ENCODE peak calls at places on chromosomes 6 and 20, in six cellular contexts. N, B, U, F, D and Y are unnamed samples.

GRCh38 chr6:33882154-33882553 is 78.4 kb upstream of the MLN start:
- DNase-seq in N (no peak), B (no peak), U (no peak), F (no peak), D (no peak), Y (no peak)

GRCh38 chr6:158411998-158412397 is 99.7 kb downstream of the TULP4 start:
- DNase-seq in N (no peak), B (no peak), U (no peak), F (no peak), D (no peak), Y (no peak)

GRCh38 chr20:6501061-6501460 is 266.4 kb upstream of the BMP2 start:
- DNase-seq in N (no peak), B (peak), U (peak), F (no peak), D (no peak), Y (peak)

GRCh38 chr6:157376241-157376640 is 4.7 kb upstream of the ZDHHC14 start:
- DNase-seq in N (no peak), B (no peak), U (no peak), F (no peak), D (no peak), Y (no peak)

GRCh38 chr20:63032861-63033634 is 26.3 kb upstream of the BHLHE23 start:
- DNase-seq in N (peak), B (no peak), U (no peak), F (peak), D (no peak), Y (no peak)

GRCh38 chr20:62740286-62741141 is 31.9 kb downstream of the NTSR1 start:
- DNase-seq in N (peak), B (no peak), U (peak), F (peak), D (no peak), Y (peak)

GRCh38 chr6:36949636-36950035 is 4.9 kb upstream of the PI16 start:
- DNase-seq in N (no peak), B (no peak), U (no peak), F (no peak), D (no peak), Y (no peak)

GRCh38 chr6:89082439-89082838 is 1.9 kb downstream of the PNRC1 start:
- DNase-seq in N (no peak), B (no peak), U (no peak), F (no peak), D (no peak), Y (no peak)

GRCh38 chr6:69974193-69974592 is 107.8 kb downstream of the COL19A1 start:
- DNase-seq in N (no peak), B (no peak), U (peak), F (no peak), D (peak), Y (no peak)

GRCh38 chr6:77466055-77467028 is 3.1 kb upstream of the HTR1B start:
- DNase-seq in N (peak), B (peak), U (peak), F (no peak), D (peak), Y (peak)

GRCh38 chr20:31484001-31484400 is 8.9 kb downstream of the REM1 start:
- DNase-seq in N (peak), B (no peak), U (peak), F (no peak), D (no peak), Y (no peak)

GRCh38 chr6:70369332-70369950 is 43.9 kb upstream of the FAM135A start:
- DNase-seq in N (peak), B (peak), U (peak), F (peak), D (peak), Y (peak)

GRCh38 chr20:48668451-48668946 is 159.3 kb downstream of the PREX1 start:
- DNase-seq in N (peak), B (no peak), U (no peak), F (no peak), D (no peak), Y (peak)

GRCh38 chr20:57584768-57585461 is 24.0 kb downstream of the PCK1 start:
- DNase-seq in N (no peak), B (no peak), U (no peak), F (no peak), D (no peak), Y (no peak)

GRCh38 chr6:3619201-3619600 is 132.3 kb downstream of the PXDC1 start:
- DNase-seq in N (no peak), B (no peak), U (no peak), F (no peak), D (no peak), Y (no peak)

GRCh38 chr20:32251470-32251869 is 26.0 kb upstream of the KIF3B start:
- DNase-seq in N (no peak), B (no peak), U (no peak), F (no peak), D (no peak), Y (no peak)

GRCh38 chr6:88492824-88493223 is 326.7 kb upstream of the CNR1 start:
- DNase-seq in N (no peak), B (no peak), U (peak), F (no peak), D (no peak), Y (peak)

GRCh38 chr6:116280161-116280959 is 630 bp upstream of the TSPYL1 start:
- DNase-seq in N (no peak), B (no peak), U (peak), F (no peak), D (no peak), Y (no peak)

GRCh38 chr6:150656156-150656555 is 56.5 kb downstream of the PLEKHG1 start:
- DNase-seq in N (no peak), B (no peak), U (no peak), F (no peak), D (no peak), Y (no peak)

GRCh38 chr6:70164556-70164955 is 138.3 kb downstream of the COL9A1 start:
- DNase-seq in N (no peak), B (no peak), U (no peak), F (no peak), D (no peak), Y (no peak)

GRCh38 chr6:164252952-164253351 is 838.4 kb downstream of the QKI start:
- DNase-seq in N (no peak), B (no peak), U (no peak), F (no peak), D (no peak), Y (no peak)

GRCh38 chr6:105896821-105897095 is 189.4 kb upstream of the PRDM1 start:
- DNase-seq in N (no peak), B (no peak), U (peak), F (no peak), D (no peak), Y (no peak)

GRCh38 chr20:50308513-50309279 is 118.1 kb downstream of the CEBPB start:
- DNase-seq in N (peak), B (peak), U (peak), F (no peak), D (peak), Y (peak)

GRCh38 chr6:157650261-157650640 is 172.8 kb upstream of the SNX9 start:
- DNase-seq in N (peak), B (no peak), U (no peak), F (no peak), D (peak), Y (no peak)

DNA sequence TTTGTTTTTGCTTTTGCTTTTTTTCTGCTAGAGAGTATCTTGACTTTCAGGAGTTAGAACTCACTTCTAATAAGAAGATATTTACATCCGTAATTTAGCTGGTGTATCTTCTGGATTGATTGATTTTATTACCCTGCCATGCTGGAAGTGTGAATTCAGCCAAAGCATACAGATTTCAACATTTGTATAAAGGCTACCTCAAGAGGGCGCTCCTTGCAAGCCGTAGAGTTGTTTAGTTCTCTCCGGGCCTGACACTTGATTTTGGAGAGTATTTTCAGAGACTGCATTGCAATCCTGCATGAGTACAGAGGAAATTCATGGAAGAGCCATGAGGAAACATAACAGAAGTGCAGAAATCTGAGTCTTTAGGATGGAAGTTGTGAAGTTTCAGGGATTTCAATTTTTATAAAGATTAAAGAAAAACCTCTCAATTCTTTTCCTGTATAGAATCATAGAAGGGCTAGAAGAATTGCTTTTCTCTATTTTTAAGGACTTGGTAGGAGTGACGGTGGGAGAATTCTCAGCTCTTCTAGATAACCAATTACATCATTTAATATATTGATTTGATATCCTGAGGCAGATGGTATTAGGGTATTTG is 66.7 kb upstream of the TIAM2 start:
- DNase-seq in N (peak), B (peak), U (peak), F (peak), D (peak), Y (peak)
- TF ChIP-seq POLR2A in N (no peak), B (no peak), U (no peak), F (no peak), D (no peak), Y (no peak)

GRCh38 chr6:20402181-20403079 is 751 bp downstream of the E2F3 start:
- DNase-seq in N (peak), B (peak), U (peak), F (no peak), D (peak), Y (peak)

GRCh38 chr6:20403080-20403765 is 1.5 kb downstream of the E2F3 start:
- DNase-seq in N (peak), B (peak), U (peak), F (peak), D (peak), Y (peak)

GRCh38 chr6:20399518-20399917 is 2.2 kb upstream of the E2F3 start:
- DNase-seq in N (no peak), B (no peak), U (no peak), F (no peak), D (no peak), Y (no peak)

GRCh38 chr6:20401403-20402180 is at the start of gene E2F3:
- DNase-seq in N (peak), B (peak), U (peak), F (peak), D (peak), Y (peak)

DNA sequence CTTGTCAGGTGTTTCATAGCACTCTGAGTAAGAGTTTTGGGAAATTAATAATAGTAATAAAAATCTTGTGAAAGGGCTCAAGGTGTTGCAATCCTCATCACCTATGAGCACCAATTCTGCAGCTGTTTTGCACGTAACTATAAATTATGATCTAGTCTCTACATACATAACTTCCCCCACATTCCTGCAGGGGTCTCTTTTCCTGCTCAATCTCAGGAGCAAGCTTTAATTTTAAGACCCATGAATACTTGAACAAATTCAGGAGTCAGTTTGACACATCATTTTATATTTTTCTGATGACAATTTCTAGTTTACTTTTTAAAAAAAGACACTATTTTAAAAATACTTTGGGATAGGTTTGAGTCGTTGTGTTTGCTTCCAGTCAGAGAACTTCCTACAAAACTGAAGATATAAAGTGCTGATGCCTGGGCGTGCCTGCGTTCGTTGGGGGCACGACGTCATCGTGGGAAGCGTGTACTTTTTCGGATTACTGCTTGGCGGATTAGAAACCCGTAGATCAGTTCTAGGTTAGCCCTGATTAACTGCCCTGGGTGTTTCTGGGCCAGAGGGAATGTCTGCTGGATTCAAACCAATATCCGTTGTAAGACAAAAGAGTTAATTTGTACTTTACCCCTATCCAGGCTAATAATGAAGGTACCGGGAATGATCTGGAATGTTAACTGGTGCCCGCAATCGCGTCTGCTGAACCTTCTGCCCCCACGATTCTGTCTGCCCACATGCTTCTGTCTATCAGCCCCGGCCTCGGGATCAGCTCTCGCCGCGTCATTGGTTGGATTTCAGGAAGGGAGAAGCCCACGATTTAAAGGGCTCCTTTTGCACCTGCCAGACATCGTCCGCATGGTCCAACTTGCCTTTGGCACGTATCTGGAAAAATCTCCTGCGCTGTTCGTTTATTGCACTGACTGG is 940 bp upstream of the E2F3 start:
- DNase-seq in N (peak), B (peak), U (peak), F (no peak), D (no peak), Y (peak)
- TF ChIP-seq POLR2A in N (no peak), B (no peak), U (peak), F (no peak), D (no peak), Y (no peak)

DNA sequence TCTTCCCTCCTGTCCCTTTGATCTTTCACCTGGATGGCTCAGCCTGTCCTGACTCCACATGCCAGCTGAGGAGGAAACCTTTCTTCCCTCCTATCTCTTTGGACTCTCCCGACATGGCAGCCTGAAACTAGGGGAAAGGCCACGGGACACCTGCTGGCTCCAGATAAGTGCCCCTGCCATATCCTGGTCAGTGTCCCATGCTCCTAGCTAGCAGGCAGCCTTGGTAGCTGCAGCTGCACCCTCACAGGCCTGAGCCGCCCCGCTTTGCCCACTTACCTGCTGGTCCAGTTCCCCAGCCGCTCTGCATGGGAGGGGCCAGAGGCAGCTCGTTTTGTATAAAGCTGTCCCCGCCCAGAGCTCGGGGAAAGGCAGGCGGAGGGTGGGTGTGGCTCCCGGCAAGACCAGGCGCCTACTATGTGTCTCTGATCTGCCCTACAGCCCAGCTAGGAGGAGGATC is 7.4 kb upstream of the SLC52A3 start:
- DNase-seq in N (no peak), B (no peak), U (no peak), F (no peak), D (peak), Y (no peak)
- TF ChIP-seq POLR2A in N (no peak), B (no peak), U (no peak), F (no peak), D (no peak), Y (no peak)

DNA sequence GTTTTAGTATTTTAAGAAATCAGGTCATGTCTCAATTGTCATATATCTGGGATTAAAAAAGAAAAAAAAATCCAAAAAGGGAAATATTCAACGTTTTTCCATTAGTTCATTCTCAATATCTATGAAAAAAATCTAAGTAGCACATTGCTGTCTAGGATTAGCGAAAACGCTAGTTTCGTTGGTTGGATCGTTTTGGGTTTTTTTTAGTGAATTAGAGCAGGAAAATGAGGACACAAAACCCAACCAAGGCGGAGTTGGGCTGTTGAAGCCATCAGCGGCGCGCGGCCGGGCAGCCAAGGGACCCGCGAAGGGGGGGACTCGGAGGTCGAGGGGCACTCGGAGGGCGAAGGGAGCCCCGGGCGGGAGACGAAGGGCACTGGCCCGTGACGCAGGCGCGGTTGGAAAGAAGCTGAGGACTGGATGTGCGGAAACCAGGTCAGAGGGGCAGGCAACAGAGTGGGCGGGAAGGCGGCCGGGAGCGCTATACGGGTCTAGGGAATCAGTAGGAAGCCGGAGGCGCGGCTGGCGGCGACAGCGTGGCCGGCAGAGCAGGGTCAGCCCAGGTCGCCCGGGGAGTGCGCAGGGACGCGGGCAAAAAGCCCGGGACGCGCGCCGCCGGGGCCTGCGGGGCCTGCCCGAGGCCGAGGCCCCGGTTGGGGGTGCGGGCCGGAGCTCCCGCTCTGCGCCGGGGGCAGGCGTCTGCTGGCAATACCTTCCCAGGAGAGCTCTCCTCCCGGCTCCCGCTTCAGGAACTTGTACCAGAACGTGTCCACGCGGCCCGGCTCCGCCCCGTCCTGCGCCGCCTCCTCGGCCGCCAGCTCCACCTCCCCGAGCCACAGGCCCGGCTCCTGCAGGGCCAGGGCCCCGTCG is 599 bp downstream of the EPM2A start:
- DNase-seq in N (peak), B (peak), U (peak), F (no peak), D (peak), Y (peak)
- TF ChIP-seq POLR2A in N (peak), B (peak), U (peak), F (peak), D (peak), Y (peak)

GRCh38 chr6:30626484-30627366 is at the start of gene ATAT1:
- DNase-seq in N (peak), B (peak), U (peak), F (peak), D (peak), Y (peak)
- TF ChIP-seq POLR2A in N (peak), B (peak), U (peak), F (peak), D (peak), Y (peak)

GRCh38 chr6:6008114-6008647 is 1.5 kb upstream of the NRN1 start:
- DNase-seq in N (no peak), B (no peak), U (no peak), F (no peak), D (no peak), Y (no peak)
- TF ChIP-seq POLR2A in N (no peak), B (no peak), U (no peak), F (no peak), D (no peak), Y (no peak)

DNA sequence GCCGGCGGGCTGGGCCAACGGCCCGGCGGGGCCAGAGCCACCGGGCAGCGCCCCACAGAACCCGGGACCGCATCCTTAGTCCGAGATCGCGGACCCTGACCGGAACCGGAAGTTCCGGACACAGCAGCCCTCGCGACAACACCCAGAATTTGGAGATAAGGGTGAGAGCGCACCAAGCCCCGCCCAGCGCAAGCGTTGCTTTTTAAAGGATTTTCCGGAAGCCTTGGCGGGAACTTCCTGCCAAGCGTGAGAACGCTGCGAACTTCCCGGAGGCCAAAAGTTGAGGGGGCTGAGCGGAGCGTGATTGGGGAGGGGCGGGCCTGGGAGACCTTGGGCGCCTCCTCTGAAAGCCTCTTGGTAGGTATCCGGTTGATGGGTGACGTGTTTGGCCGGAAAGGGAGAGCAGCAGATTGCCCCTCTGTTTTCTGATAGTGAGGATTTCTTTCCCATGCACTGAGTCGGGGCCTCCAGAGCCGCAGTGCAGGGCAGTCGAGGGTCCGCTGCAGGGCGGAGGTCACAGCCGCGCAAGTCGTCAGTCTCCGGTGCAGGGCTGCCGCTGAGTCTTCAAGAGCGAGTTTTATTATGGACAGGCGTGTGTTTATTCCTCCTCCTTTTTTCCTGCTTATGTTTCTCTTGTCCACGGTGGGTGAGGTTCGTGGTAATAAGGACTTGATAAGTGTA is at the start of gene MTRF1L:
- DNase-seq in N (peak), B (peak), U (peak), F (peak), D (peak), Y (peak)
- TF ChIP-seq POLR2A in N (peak), B (peak), U (no peak), F (peak), D (peak), Y (peak)